ENCODE peak calls at places on chromosomes 2 and 18, in nine cellular contexts. W is fibroblast of pulmonary artery, B is right lobe of liver, I is heart right ventricle, A is neural progenitor cell, F is AG10803, C is prostate gland, N is brain microvascular endothelial cell, P is fibroblast of the aortic adventitia. R is an unnamed sample.

GRCh38 chr2:155223781-155224406 is 525.4 kb downstream of the KCNJ3 start:
- DNase-seq in W (peak; percentile 1), B (no peak), I (no peak), A (peak; percentile 26), F (no peak), C (no peak), N (no peak), P (no peak), R (no peak)

GRCh38 chr18:61893304-61893970 is 630 bp upstream of the RNF152 start:
- DNase-seq in W (peak; percentile 52), B (peak; percentile 71), I (peak; percentile 65), A (peak; percentile 81), F (peak; percentile 42), C (peak; percentile 63), N (peak; percentile 40), P (peak; percentile 34), R (no peak)

GRCh38 chr2:200746301-200746700 is 65.4 kb upstream of the BZW1 start:
- DNase-seq in W (no peak), B (no peak), I (no peak), A (no peak), F (no peak), C (no peak), N (no peak), P (no peak), R (no peak)

GRCh38 chr2:200694071-200694470 is 108.3 kb downstream of the AOX1 start:
- DNase-seq in W (no peak), B (no peak), I (no peak), A (no peak), F (no peak), C (no peak), N (no peak), P (no peak), R (no peak)

GRCh38 chr2:149991576-149991975 is 404.0 kb upstream of the MMADHC start:
- DNase-seq in W (peak; percentile 26), B (no peak), I (no peak), A (no peak), F (peak; percentile 48), C (peak; percentile 14), N (peak; percentile 71), P (peak; percentile 75), R (peak; percentile 69)

GRCh38 chr2:46340740-46341420 is 43.7 kb downstream of the EPAS1 start:
- DNase-seq in W (no peak), B (no peak), I (no peak), A (no peak), F (no peak), C (no peak), N (no peak), P (no peak), R (no peak)

GRCh38 chr2:64259301-64259700 is 115.1 kb upstream of the PELI1 start:
- DNase-seq in W (peak; percentile 83), B (no peak), I (peak; percentile 70), A (no peak), F (peak; percentile 22), C (no peak), N (no peak), P (peak; percentile 49), R (no peak)

GRCh38 chr2:214649440-214650205 is 159.9 kb downstream of the BARD1 start:
- DNase-seq in W (peak; percentile 11), B (no peak), I (no peak), A (no peak), F (peak; percentile 20), C (no peak), N (no peak), P (peak; percentile 17), R (peak; percentile 19)

GRCh38 chr2:27621524-27621923 is 7.3 kb downstream of the CCDC121 start:
- DNase-seq in W (no peak), B (no peak), I (no peak), A (no peak), F (no peak), C (no peak), N (no peak), P (no peak), R (no peak)
- TF ChIP-seq CTCF in W (no peak), B (no peak), I (no peak), A (no peak), F (no peak), C (no peak), N (peak; percentile 39), P (no peak), R (peak; percentile 19)

GRCh38 chr2:126616606-126617069 is 39.3 kb upstream of the GYPC start:
- DNase-seq in W (no peak), B (no peak), I (no peak), A (no peak), F (no peak), C (no peak), N (no peak), P (no peak), R (no peak)

GRCh38 chr2:126620302-126620701 is 35.7 kb upstream of the GYPC start:
- DNase-seq in W (no peak), B (no peak), I (no peak), A (no peak), F (no peak), C (no peak), N (no peak), P (no peak), R (no peak)

GRCh38 chr2:126614529-126615279 is 41.3 kb upstream of the GYPC start:
- DNase-seq in W (peak; percentile 79), B (no peak), I (no peak), A (no peak), F (peak; percentile 82), C (no peak), N (peak; percentile 6), P (peak; percentile 52), R (peak; percentile 5)
- H3K4me3 ChIP-seq in W (no peak overlapping the region), B (no peak overlapping the region), I (no peak overlapping the region), A (no peak overlapping the region), F (no peak overlapping the region), C (no peak overlapping the region), N (no peak overlapping the region), P (no peak overlapping the region), R (no peak overlapping the region)

DNA sequence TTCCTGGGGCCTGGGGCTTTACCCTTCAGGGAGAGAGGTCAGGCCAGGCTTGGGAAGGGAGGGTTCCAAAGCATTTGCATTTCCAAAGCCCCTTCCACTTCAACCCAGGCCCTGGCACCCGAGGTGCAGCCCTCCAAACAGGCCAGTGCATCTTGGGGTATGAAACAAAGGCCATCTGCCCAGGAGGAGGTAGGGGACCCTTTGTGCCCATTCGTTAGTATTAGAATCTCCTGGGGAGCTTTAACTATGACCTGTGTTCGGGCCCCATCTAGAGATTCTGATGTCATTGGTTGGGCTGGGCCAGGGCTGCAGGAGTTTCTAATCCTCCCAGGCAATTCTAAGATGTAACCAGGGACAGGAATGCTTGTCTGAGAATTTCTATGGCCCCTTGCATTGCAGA is 73.6 kb downstream of the CIB4 start:
- DNase-seq in W (no peak), B (peak; percentile 14), I (no peak), A (no peak), F (no peak), C (no peak), N (no peak), P (no peak), R (no peak)
- TF ChIP-seq CTCF in W (no peak), B (no peak), I (no peak), A (no peak), F (no peak), C (no peak), N (no peak), P (no peak), R (no peak)

GRCh38 chr2:233250985-233251305 is 528 bp upstream of the ATG16L1 start:
- DNase-seq in W (no peak), B (no peak), I (no peak), A (no peak), F (no peak), C (no peak), N (no peak), P (no peak), R (no peak)
- H3K4me3 ChIP-seq in W (peak overlapping the region; percentile 86), B (peak overlapping the region; percentile 83), I (peak overlapping the region; percentile 92), A (no peak overlapping the region), F (peak overlapping the region; percentile 32), C (no peak overlapping the region), N (peak overlapping the region; percentile 26), P (peak overlapping the region; percentile 32), R (no peak overlapping the region)

GRCh38 chr2:161426416-161426787 is 10.3 kb downstream of the TBR1 start:
- DNase-seq in W (no peak), B (no peak), I (no peak), A (peak; percentile 34), F (no peak), C (no peak), N (no peak), P (no peak), R (no peak)

GRCh38 chr2:161428240-161428587 is 12.1 kb downstream of the TBR1 start:
- DNase-seq in W (no peak), B (no peak), I (no peak), A (peak; percentile 67), F (no peak), C (no peak), N (no peak), P (no peak), R (no peak)

GRCh38 chr2:161425966-161426365 is 9.9 kb downstream of the TBR1 start:
- DNase-seq in W (no peak), B (no peak), I (no peak), A (no peak), F (no peak), C (no peak), N (no peak), P (no peak), R (no peak)

GRCh38 chr2:161427413-161428239 is 11.5 kb downstream of the TBR1 start:
- DNase-seq in W (no peak), B (no peak), I (no peak), A (peak; percentile 44), F (no peak), C (no peak), N (no peak), P (no peak), R (no peak)

DNA sequence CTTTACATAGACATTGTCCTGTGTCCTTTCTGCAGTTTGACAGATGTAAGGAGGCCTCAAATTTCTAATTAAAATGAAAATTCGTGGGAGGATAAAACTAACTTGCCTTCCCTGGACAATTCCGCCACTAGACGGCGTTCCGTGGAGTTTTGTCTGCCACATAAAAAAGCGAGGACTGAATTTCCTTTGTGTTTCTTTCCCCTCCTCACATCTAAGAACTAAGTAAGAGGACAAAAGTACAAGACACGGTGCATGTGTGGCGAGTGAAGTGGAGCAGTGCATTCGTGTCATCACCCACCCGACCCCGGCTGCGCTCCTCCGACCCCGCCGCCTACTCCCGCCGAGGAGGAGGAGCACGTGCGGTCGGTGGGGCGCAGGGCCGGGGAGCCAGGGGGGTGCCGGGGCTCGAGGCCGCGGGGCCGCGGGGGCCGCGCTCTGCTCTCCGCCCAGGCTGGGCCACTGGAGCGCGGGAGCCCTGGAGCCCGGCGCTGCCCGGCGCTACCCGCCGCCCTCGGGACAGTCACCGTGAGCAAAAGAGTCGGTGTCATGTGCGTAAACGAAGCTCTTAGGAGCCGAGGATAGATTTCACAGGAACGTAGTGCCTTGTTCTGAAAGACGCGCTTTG is 10.8 kb downstream of the TBR1 start:
- DNase-seq in W (peak; percentile 53), B (no peak), I (no peak), A (peak; percentile 54), F (peak; percentile 23), C (no peak), N (no peak), P (peak; percentile 43), R (peak; percentile 37)
- TF ChIP-seq CTCF in W (peak; percentile 74), B (no peak), I (no peak), A (peak; percentile 61), F (peak; percentile 70), C (no peak), N (peak; percentile 83), P (peak; percentile 66), R (peak; percentile 93)